ENCODE peak calls at places on chromosomes 11 and 22, in eight cellular contexts. One of them, this sample, is unnamed. For H3K4me1, the result is how much of the 10 kb centered on the place peaks cover.

GRCh38 chr11:14764899-14765527 is 121.4 kb downstream of the PDE3B start:
- DNase-seq in H9: no peak
- DNase-seq in spleen: no peak
- DNase-seq in cardiac muscle cell: peak
- DNase-seq in foreskin keratinocyte: peak
- DNase-seq in left lung: no peak
- DNase-seq in body of pancreas: no peak
- DNase-seq in lower lobe of right lung: no peak
- DNase-seq in this sample: no peak

GRCh38 chr11:45333506-45333971 is 47.4 kb upstream of the SYT13 start:
- DNase-seq in H9: peak
- DNase-seq in spleen: no peak
- DNase-seq in cardiac muscle cell: peak
- DNase-seq in foreskin keratinocyte: no peak
- DNase-seq in left lung: no peak
- DNase-seq in body of pancreas: peak
- DNase-seq in lower lobe of right lung: no peak
- DNase-seq in this sample: peak

GRCh38 chr11:28417601-28418323 is 309.6 kb downstream of the METTL15 start:
- DNase-seq in H9: no peak
- DNase-seq in spleen: no peak
- DNase-seq in cardiac muscle cell: no peak
- DNase-seq in foreskin keratinocyte: no peak
- DNase-seq in left lung: no peak
- DNase-seq in body of pancreas: no peak
- DNase-seq in lower lobe of right lung: no peak
- DNase-seq in this sample: no peak

GRCh38 chr11:12185914-12186313 is 75.5 kb downstream of the MICAL2 start:
- DNase-seq in H9: no peak
- DNase-seq in spleen: no peak
- DNase-seq in cardiac muscle cell: peak
- DNase-seq in foreskin keratinocyte: no peak
- DNase-seq in left lung: no peak
- DNase-seq in body of pancreas: no peak
- DNase-seq in lower lobe of right lung: peak
- DNase-seq in this sample: no peak

GRCh38 chr22:33717694-33718396 is 202.4 kb downstream of the LARGE1 start:
- DNase-seq in H9: no peak
- DNase-seq in spleen: no peak
- DNase-seq in cardiac muscle cell: no peak
- DNase-seq in foreskin keratinocyte: no peak
- DNase-seq in left lung: no peak
- DNase-seq in body of pancreas: no peak
- DNase-seq in lower lobe of right lung: no peak
- DNase-seq in this sample: no peak

GRCh38 chr22:27662359-27663030 is 139.1 kb downstream of the MN1 start:
- DNase-seq in H9: no peak
- DNase-seq in spleen: no peak
- DNase-seq in cardiac muscle cell: peak
- DNase-seq in foreskin keratinocyte: no peak
- DNase-seq in left lung: no peak
- DNase-seq in body of pancreas: peak
- DNase-seq in lower lobe of right lung: no peak
- DNase-seq in this sample: peak

GRCh38 chr11:44681698-44682097 is 45.1 kb upstream of the TSPAN18 start:
- DNase-seq in H9: no peak
- DNase-seq in spleen: no peak
- DNase-seq in cardiac muscle cell: peak
- DNase-seq in foreskin keratinocyte: no peak
- DNase-seq in left lung: no peak
- DNase-seq in body of pancreas: no peak
- DNase-seq in lower lobe of right lung: no peak
- DNase-seq in this sample: no peak

GRCh38 chr22:46750861-46751260 is 11.6 kb upstream of the TBC1D22A start:
- DNase-seq in H9: no peak
- DNase-seq in spleen: no peak
- DNase-seq in cardiac muscle cell: no peak
- DNase-seq in foreskin keratinocyte: no peak
- DNase-seq in left lung: peak
- DNase-seq in body of pancreas: no peak
- DNase-seq in lower lobe of right lung: no peak
- DNase-seq in this sample: peak

GRCh38 chr11:102853956-102854355 is 10.5 kb upstream of the MMP3 start:
- DNase-seq in H9: no peak
- DNase-seq in spleen: no peak
- DNase-seq in cardiac muscle cell: no peak
- DNase-seq in foreskin keratinocyte: peak
- DNase-seq in left lung: no peak
- DNase-seq in body of pancreas: no peak
- DNase-seq in lower lobe of right lung: no peak
- DNase-seq in this sample: no peak

GRCh38 chr22:23105919-23106853 is 35.6 kb downstream of the RSPH14 start:
- DNase-seq in H9: no peak
- DNase-seq in spleen: no peak
- DNase-seq in cardiac muscle cell: no peak
- DNase-seq in foreskin keratinocyte: no peak
- DNase-seq in left lung: no peak
- DNase-seq in body of pancreas: peak
- DNase-seq in lower lobe of right lung: no peak
- DNase-seq in this sample: no peak

GRCh38 chr11:85827768-85828639 is 17.1 kb upstream of the SYTL2 start:
- DNase-seq in H9: no peak
- DNase-seq in spleen: no peak
- DNase-seq in cardiac muscle cell: peak
- DNase-seq in foreskin keratinocyte: peak
- DNase-seq in left lung: no peak
- DNase-seq in body of pancreas: no peak
- DNase-seq in lower lobe of right lung: no peak
- DNase-seq in this sample: no peak

GRCh38 chr11:62669420-62670161 is 1.9 kb upstream of the UQCC3 start:
- DNase-seq in H9: no peak
- DNase-seq in spleen: no peak
- DNase-seq in cardiac muscle cell: no peak
- DNase-seq in foreskin keratinocyte: no peak
- DNase-seq in left lung: no peak
- DNase-seq in body of pancreas: peak
- DNase-seq in lower lobe of right lung: no peak
- DNase-seq in this sample: peak

GRCh38 chr11:64919627-64920026 is 2.6 kb upstream of the ATG2A start:
- DNase-seq in H9: no peak
- DNase-seq in spleen: no peak
- DNase-seq in cardiac muscle cell: no peak
- DNase-seq in foreskin keratinocyte: no peak
- DNase-seq in left lung: peak
- DNase-seq in body of pancreas: no peak
- DNase-seq in lower lobe of right lung: no peak
- DNase-seq in this sample: no peak

GRCh38 chr11:35617687-35618496 is at the start of gene FJX1:
- DNase-seq in H9: peak
- DNase-seq in spleen: peak
- DNase-seq in cardiac muscle cell: peak
- DNase-seq in foreskin keratinocyte: peak
- DNase-seq in left lung: peak
- DNase-seq in body of pancreas: peak
- DNase-seq in lower lobe of right lung: peak
- DNase-seq in this sample: peak

GRCh38 chr11:111541209-111542061 is 915 bp downstream of the LAYN start:
- DNase-seq in H9: peak
- DNase-seq in spleen: peak
- DNase-seq in cardiac muscle cell: peak
- DNase-seq in foreskin keratinocyte: peak
- DNase-seq in left lung: peak
- DNase-seq in body of pancreas: peak
- DNase-seq in lower lobe of right lung: peak
- DNase-seq in this sample: no peak

GRCh38 chr11:44853674-44854073 is 97.0 kb downstream of the TP53I11 start:
- DNase-seq in H9: no peak
- DNase-seq in spleen: no peak
- DNase-seq in cardiac muscle cell: no peak
- DNase-seq in foreskin keratinocyte: no peak
- DNase-seq in left lung: no peak
- DNase-seq in body of pancreas: no peak
- DNase-seq in lower lobe of right lung: no peak
- DNase-seq in this sample: no peak

DNA sequence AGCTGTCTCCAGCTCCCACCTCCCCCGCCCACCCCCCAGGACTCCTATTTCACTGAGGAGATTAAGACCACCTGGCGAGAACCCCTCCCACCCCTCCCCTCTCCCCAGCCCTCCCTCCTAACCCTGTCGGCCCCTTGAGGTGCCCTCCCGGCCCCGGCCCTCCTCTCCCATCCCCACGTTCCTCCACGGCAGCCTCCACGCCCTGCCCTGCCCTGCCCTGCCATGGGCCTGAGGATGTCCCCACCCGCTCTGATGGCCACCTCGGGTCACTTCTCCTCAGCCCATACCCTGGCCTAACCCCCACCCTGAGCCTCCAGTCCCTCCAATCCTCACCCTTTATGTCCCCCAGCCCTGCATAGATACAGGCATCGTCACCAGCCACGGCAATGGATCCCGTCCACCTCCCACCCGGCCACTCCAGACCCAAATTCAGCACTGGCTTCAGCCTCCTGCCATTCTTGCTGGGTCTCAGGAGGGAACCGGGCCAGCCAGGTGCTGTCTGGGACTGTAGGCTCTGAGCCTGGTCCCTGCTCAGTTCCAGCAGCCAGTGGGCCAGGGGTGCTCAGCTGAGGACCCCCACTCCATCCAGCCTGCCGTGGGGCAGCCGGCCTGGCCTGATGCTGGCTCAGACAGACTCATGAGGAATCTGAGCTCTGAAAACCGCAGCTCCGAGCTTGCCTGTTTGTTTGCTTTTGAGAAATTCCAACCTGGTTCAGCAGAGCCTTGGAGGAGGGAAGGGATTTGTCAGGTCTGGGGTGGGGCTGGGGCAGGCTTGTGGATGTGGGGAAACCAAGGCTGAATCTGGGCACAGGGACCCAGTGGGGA is 9.7 kb upstream of the TBX1 start:
- DNase-seq in H9: no peak
- DNase-seq in spleen: no peak
- DNase-seq in cardiac muscle cell: no peak
- DNase-seq in foreskin keratinocyte: no peak
- DNase-seq in left lung: no peak
- DNase-seq in body of pancreas: no peak
- DNase-seq in lower lobe of right lung: no peak
- DNase-seq in this sample: no peak
- TF ChIP-seq CTCF in H9: no peak
- TF ChIP-seq CTCF in spleen: no peak
- TF ChIP-seq CTCF in cardiac muscle cell: no peak
- TF ChIP-seq CTCF in foreskin keratinocyte: no peak
- TF ChIP-seq CTCF in left lung: no peak
- TF ChIP-seq CTCF in body of pancreas: no peak
- TF ChIP-seq CTCF in lower lobe of right lung: no peak
- TF ChIP-seq CTCF in this sample: no peak

DNA sequence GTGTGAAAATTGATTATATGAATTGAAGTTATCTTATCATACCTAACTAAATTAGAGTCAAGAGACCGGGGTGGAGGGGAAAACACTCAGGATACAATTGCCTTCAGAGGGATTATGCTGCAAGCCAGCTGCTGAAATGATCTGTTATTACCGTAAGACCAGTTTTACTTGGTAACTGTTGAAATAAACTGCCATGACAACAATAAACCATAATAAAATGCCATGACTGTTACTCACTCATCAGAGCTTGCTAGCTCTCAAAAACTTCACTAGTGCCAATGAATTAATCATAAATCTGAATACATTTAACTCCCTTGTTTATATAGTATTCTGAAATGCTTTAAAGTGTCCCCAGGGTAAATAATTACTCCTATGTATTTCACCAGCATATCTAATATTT is 68.2 kb downstream of the CASP12 start:
- DNase-seq in H9: no peak
- DNase-seq in spleen: no peak
- DNase-seq in cardiac muscle cell: peak
- DNase-seq in foreskin keratinocyte: peak
- DNase-seq in left lung: no peak
- DNase-seq in body of pancreas: no peak
- DNase-seq in lower lobe of right lung: no peak
- DNase-seq in this sample: no peak
- H3K4me1 ChIP-seq in H9: under half
- H3K4me1 ChIP-seq in spleen: under half
- H3K4me1 ChIP-seq in cardiac muscle cell: under half
- H3K4me1 ChIP-seq in foreskin keratinocyte: under half
- H3K4me1 ChIP-seq in left lung: under half
- H3K4me1 ChIP-seq in body of pancreas: under half
- H3K4me1 ChIP-seq in lower lobe of right lung: under half
- H3K4me1 ChIP-seq in this sample: under half

DNA sequence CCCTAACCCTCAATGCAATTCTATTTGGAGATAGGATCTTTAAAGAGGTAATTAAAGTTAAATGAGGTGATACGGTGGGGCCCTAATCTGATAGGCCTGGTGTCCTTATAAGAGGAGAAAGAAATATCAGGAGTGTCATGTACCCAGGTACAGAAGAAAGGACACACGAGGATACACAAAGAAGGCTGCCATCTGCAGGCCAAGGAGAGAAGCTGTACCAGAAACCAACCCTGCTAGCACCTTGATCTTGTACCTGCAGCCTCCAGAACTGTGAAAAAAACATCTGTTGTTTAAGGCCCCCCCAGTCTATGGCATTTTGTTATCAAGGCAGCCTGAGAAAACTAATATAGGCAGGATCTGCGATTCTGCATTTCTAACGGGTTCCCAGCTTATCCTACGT is 44.2 kb downstream of the FBXO7 start:
- DNase-seq in H9: no peak
- DNase-seq in spleen: no peak
- DNase-seq in cardiac muscle cell: no peak
- DNase-seq in foreskin keratinocyte: no peak
- DNase-seq in left lung: no peak
- DNase-seq in body of pancreas: no peak
- DNase-seq in lower lobe of right lung: no peak
- DNase-seq in this sample: no peak
- TF ChIP-seq CTCF in H9: peak
- TF ChIP-seq CTCF in spleen: peak
- TF ChIP-seq CTCF in cardiac muscle cell: peak
- TF ChIP-seq CTCF in foreskin keratinocyte: peak
- TF ChIP-seq CTCF in left lung: no peak
- TF ChIP-seq CTCF in body of pancreas: no peak
- TF ChIP-seq CTCF in lower lobe of right lung: no peak
- TF ChIP-seq CTCF in this sample: no peak

GRCh38 chr22:17114173-17114957 is 6.8 kb downstream of the TMEM121B start:
- DNase-seq in H9: no peak
- DNase-seq in spleen: peak
- DNase-seq in cardiac muscle cell: no peak
- DNase-seq in foreskin keratinocyte: no peak
- DNase-seq in left lung: no peak
- DNase-seq in body of pancreas: no peak
- DNase-seq in lower lobe of right lung: no peak
- DNase-seq in this sample: no peak
- H3K4me1 ChIP-seq in H9: under half
- H3K4me1 ChIP-seq in spleen: half or more
- H3K4me1 ChIP-seq in cardiac muscle cell: under half
- H3K4me1 ChIP-seq in foreskin keratinocyte: under half
- H3K4me1 ChIP-seq in left lung: half or more
- H3K4me1 ChIP-seq in body of pancreas: under half
- H3K4me1 ChIP-seq in lower lobe of right lung: under half
- H3K4me1 ChIP-seq in this sample: under half

GRCh38 chr11:19735512-19735911 is 22.9 kb downstream of the NAV2 start:
- DNase-seq in H9: no peak
- DNase-seq in spleen: no peak
- DNase-seq in cardiac muscle cell: peak
- DNase-seq in foreskin keratinocyte: no peak
- DNase-seq in left lung: no peak
- DNase-seq in body of pancreas: no peak
- DNase-seq in lower lobe of right lung: no peak
- DNase-seq in this sample: no peak
- TF ChIP-seq CTCF in H9: no peak
- TF ChIP-seq CTCF in spleen: no peak
- TF ChIP-seq CTCF in cardiac muscle cell: peak
- TF ChIP-seq CTCF in foreskin keratinocyte: peak
- TF ChIP-seq CTCF in left lung: no peak
- TF ChIP-seq CTCF in body of pancreas: no peak
- TF ChIP-seq CTCF in lower lobe of right lung: no peak
- TF ChIP-seq CTCF in this sample: no peak

This sample was measured in mucosa of descending colon.